ENCODE peak calls at places on chromosomes 12 and 14, in seven cellular contexts. Q is K562, W is SK-N-SH, U is HepG2, Z is GM12878, F is HCT116, L is H1. H is an unnamed sample.

GRCh38 chr14:76924363-76925151 is 98.3 kb downstream of the LRRC74A start:
- DNase-seq in Q (peak; percentile 18), W (peak; percentile 85), U (peak; percentile 36), Z (no peak), F (no peak), L (peak; percentile 87), H (peak; percentile 90)

GRCh38 chr12:34398706-34399630 is 376.7 kb downstream of the ALG10 start:
- DNase-seq in Q (peak; percentile 2), W (peak; percentile 1), U (no peak), Z (no peak), F (no peak), L (peak; percentile 6), H (no peak)

GRCh38 chr14:78340250-78340649 is 170.1 kb downstream of the NRXN3 start:
- DNase-seq in Q (no peak), W (no peak), U (no peak), Z (no peak), F (no peak), L (no peak), H (no peak)

GRCh38 chr14:40362856-40363255 is 930.6 kb upstream of the FBXO33 start:
- DNase-seq in Q (no peak), W (no peak), U (no peak), Z (no peak), F (no peak), L (no peak), H (no peak)

GRCh38 chr12:118436986-118437385 is 60.6 kb downstream of the SUDS3 start:
- DNase-seq in Q (no peak), W (no peak), U (no peak), Z (no peak), F (no peak), L (no peak), H (no peak)

GRCh38 chr12:85550924-85551323 is 270.9 kb downstream of the ALX1 start:
- DNase-seq in Q (no peak), W (no peak), U (no peak), Z (no peak), F (no peak), L (no peak), H (no peak)

GRCh38 chr14:37587881-37588666 is 7.0 kb downstream of the FOXA1 start:
- DNase-seq in Q (no peak), W (no peak), U (peak; percentile 68), Z (no peak), F (no peak), L (peak; percentile 82), H (no peak)

GRCh38 chr12:124517260-124518050 is 50.0 kb downstream of the NCOR2 start:
- DNase-seq in Q (no peak), W (peak; percentile 92), U (no peak), Z (no peak), F (no peak), L (no peak), H (no peak)

GRCh38 chr12:95605087-95605486 is 53.8 kb upstream of the USP44 start:
- DNase-seq in Q (no peak), W (no peak), U (no peak), Z (no peak), F (no peak), L (no peak), H (no peak)

GRCh38 chr12:111673503-111673902 is 12.3 kb downstream of the BRAP start:
- DNase-seq in Q (peak; percentile 54), W (peak; percentile 37), U (peak; percentile 31), Z (no peak), F (peak; percentile 33), L (no peak), H (no peak)
- TF ChIP-seq YY1 in Q (no peak), W (no peak), U (no peak), Z (no peak), F (no peak), L (no peak), H (no peak)

GRCh38 chr12:27937768-27938167 is 34.8 kb downstream of the PTHLH start:
- DNase-seq in Q (no peak), W (no peak), U (no peak), Z (no peak), F (no peak), L (no peak), H (no peak)

GRCh38 chr12:27940756-27941402 is 31.7 kb downstream of the PTHLH start:
- DNase-seq in Q (peak; percentile 62), W (peak; percentile 69), U (peak; percentile 65), Z (peak; percentile 60), F (peak; percentile 77), L (peak; percentile 79), H (peak; percentile 94)

GRCh38 chr12:27934278-27934677 is 38.3 kb downstream of the PTHLH start:
- DNase-seq in Q (no peak), W (no peak), U (no peak), Z (no peak), F (no peak), L (no peak), H (no peak)

GRCh38 chr12:27940245-27940644 is 32.3 kb downstream of the PTHLH start:
- DNase-seq in Q (no peak), W (no peak), U (no peak), Z (no peak), F (no peak), L (no peak), H (no peak)

GRCh38 chr12:27936196-27936595 is 36.3 kb downstream of the PTHLH start:
- DNase-seq in Q (no peak), W (no peak), U (no peak), Z (no peak), F (no peak), L (no peak), H (no peak)
- TF ChIP-seq YY1 in Q (no peak), W (no peak), U (no peak), Z (no peak), F (no peak), L (no peak), H (no peak)

GRCh38 chr12:106428379-106428778 is 70.8 kb downstream of the POLR3B start:
- DNase-seq in Q (no peak), W (no peak), U (no peak), Z (no peak), F (no peak), L (no peak), H (no peak)
- TF ChIP-seq YY1 in Q (no peak), W (no peak), U (no peak), Z (no peak), F (no peak), L (no peak), H (no peak)

DNA sequence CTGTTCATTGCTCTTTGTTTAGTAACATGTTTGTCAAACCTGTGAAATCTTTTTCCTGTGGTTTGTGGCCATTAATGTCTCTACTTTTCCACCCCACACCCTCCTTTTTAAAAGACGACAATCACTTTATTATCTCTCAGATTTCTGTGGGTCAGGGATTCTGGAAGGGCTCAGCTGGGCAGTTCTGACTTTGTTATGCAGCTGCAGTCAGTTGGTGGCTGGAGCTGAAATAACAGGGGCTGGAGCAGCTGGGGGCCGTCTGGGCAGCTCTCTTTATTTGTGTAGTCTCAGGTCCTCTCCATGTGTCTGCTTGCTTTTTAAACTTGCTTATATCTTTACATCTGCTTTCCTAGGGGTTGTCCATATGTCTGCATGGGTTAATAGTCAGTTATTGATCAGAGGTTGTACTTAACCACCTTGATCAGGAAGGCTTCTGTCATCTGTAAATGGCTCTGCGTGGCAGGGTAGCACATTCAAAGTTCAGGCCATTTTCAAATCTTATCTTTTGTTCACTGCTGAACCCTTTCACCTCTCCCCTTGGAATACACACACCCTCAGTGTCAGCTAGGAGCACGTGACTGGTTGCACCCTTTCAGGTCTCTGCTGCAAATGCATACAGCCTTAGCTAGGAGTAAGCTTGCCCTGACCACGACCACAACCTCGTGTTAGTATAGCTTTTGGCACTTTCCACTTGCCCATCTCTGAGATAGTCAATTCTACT is 27.9 kb downstream of the BORCS5 start:
- DNase-seq in Q (peak; percentile 20), W (peak; percentile 45), U (peak; percentile 88), Z (no peak), F (no peak), L (no peak), H (peak; percentile 43)
- TF ChIP-seq YY1 in Q (no peak), W (no peak), U (no peak), Z (no peak), F (no peak), L (no peak), H (no peak)

GRCh38 chr14:31895206-31895605 is 181.9 kb upstream of the ARHGAP5 start:
- DNase-seq in Q (no peak), W (no peak), U (peak; percentile 35), Z (no peak), F (no peak), L (no peak), H (no peak)

GRCh38 chr14:31889297-31889696 is 187.8 kb upstream of the ARHGAP5 start:
- DNase-seq in Q (no peak), W (no peak), U (no peak), Z (no peak), F (no peak), L (no peak), H (no peak)

GRCh38 chr14:31894351-31894750 is 182.8 kb upstream of the ARHGAP5 start:
- DNase-seq in Q (peak; percentile 14), W (no peak), U (no peak), Z (no peak), F (no peak), L (no peak), H (no peak)

GRCh38 chr14:31897581-31898186 is 179.4 kb upstream of the ARHGAP5 start:
- DNase-seq in Q (no peak), W (no peak), U (no peak), Z (no peak), F (no peak), L (no peak), H (no peak)

DNA sequence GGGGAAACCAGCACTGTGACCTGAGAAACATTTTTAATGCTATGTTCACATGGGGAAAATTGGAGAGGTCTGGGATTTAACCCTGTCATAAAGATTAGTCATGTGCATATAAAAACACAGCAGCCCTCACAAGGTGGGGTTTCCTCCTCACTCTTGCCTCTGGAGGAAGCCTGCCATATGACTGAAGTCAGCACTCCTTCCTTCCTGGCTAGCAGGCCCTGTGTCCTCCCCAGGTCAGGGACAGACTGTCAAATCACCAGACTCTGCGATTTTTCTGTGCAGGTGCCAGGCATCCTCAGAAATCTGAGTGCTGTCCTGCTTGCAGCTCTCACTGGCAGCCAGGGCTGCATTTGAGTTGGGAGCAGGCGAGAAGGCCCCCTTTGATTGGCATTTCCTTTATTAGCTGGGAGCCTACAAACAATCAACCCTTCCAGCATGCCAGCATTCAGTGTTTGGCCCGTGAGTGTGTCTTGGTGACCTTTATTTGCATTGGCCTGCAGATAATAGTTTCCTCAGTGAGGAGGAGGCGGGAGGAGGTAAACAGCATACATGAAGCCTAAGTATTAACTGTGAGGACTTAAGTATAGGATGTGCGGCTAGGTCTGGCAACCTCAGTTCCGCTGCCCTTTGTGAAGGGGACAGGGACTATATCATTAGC is 183.8 kb upstream of the ARHGAP5 start:
- DNase-seq in Q (no peak), W (no peak), U (no peak), Z (no peak), F (no peak), L (no peak), H (peak; percentile 5)
- TF ChIP-seq YY1 in Q (no peak), W (no peak), U (no peak), Z (no peak), F (no peak), L (no peak), H (no peak)

DNA sequence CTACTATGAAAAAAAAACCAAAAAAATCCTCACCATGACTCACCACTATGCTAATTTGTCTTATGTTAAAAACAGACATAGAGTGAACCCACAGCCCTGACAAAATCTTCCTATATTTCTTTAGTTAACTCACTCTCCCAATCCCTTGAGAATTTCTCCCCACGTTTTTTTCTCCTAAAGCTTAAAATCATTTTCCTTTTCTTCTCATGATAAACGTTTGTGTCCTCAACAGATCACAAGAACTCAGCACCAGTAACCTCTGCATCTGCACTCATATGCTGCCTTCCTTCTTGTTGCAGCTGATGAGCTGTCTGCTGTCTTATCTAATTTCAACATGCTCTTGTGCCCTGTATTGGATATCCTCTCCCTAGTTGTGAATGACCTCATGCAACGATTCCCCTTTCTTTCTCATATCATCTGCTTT is 427.4 kb upstream of the MGAT4C start:
- DNase-seq in Q (no peak), W (no peak), U (no peak), Z (no peak), F (no peak), L (no peak), H (no peak)
- TF ChIP-seq YY1 in Q (no peak), W (no peak), U (no peak), Z (no peak), F (no peak), L (no peak), H (no peak)